ENCODE peak calls at places on chromosome 4, in ten cellular contexts. H is MM.1S; Y is cardiac muscle cell; Q is esophagus squamous epithelium; W is upper lobe of left lung; E is CD8-positive, alpha-beta memory T cell; T is sigmoid colon; K is heart left ventricle; D is GM23248; F is right cardiac atrium. C is an unnamed sample.

GRCh38 chr4:98261291-98262271 is at the start of gene RAP1GDS1:
- DNase-seq in Y (peak; percentile 59), Q (peak; percentile 37), W (peak; percentile 57), K (peak; percentile 43), T (peak; percentile 78), F (peak; percentile 70), D (peak; percentile 90), E (peak; percentile 80), H (peak; percentile 31), C (peak; percentile 33)

GRCh38 chr4:128573781-128574508 is 235.6 kb upstream of the JADE1 start:
- DNase-seq in Q (no peak), K (no peak), D (peak; percentile 89), H (no peak), W (no peak), F (no peak), Y (peak; percentile 74), T (no peak), E (no peak), C (no peak)

GRCh38 chr4:106614446-106614845 is 245.9 kb upstream of the GIMD1 start:
- DNase-seq in D (peak; percentile 15), Y (no peak), W (no peak), E (no peak), F (no peak), H (no peak), Q (no peak), K (no peak), T (no peak), C (no peak)

GRCh38 chr4:37793562-37793961 is 32.9 kb upstream of the PGM2 start:
- DNase-seq in T (no peak), D (peak; percentile 51), F (no peak), Q (no peak), Y (peak; percentile 10), K (no peak), H (peak; percentile 12), W (peak; percentile 25), E (no peak), C (no peak)

GRCh38 chr4:61614256-61614655 is 414.1 kb downstream of the ADGRL3 start:
- DNase-seq in F (no peak), Q (no peak), D (no peak), T (no peak), H (no peak), Y (no peak), W (no peak), K (no peak), E (no peak), C (no peak)

GRCh38 chr4:108619372-108620100 is 840 bp upstream of the RPL34 start:
- DNase-seq in Y (peak; percentile 3), D (peak; percentile 25), W (no peak), T (no peak), F (no peak), K (no peak), Q (no peak), H (no peak), E (no peak), C (no peak)

GRCh38 chr4:22574880-22575279 is 59.0 kb upstream of the ADGRA3 start:
- DNase-seq in K (no peak), Y (no peak), F (no peak), W (no peak), D (no peak), E (no peak), H (no peak), T (no peak), Q (no peak), C (no peak)

GRCh38 chr4:186621959-186622553 is 66.7 kb upstream of the MTNR1A start:
- DNase-seq in Y (no peak), H (no peak), F (no peak), Q (no peak), W (no peak), T (no peak), D (peak; percentile 93), E (no peak), K (no peak), C (no peak)

GRCh38 chr4:184671101-184671500 is 21.6 kb downstream of the PRIMPOL start:
- DNase-seq in F (no peak), Q (no peak), T (no peak), D (no peak), E (no peak), Y (no peak), W (no peak), K (no peak), H (no peak), C (no peak)

DNA sequence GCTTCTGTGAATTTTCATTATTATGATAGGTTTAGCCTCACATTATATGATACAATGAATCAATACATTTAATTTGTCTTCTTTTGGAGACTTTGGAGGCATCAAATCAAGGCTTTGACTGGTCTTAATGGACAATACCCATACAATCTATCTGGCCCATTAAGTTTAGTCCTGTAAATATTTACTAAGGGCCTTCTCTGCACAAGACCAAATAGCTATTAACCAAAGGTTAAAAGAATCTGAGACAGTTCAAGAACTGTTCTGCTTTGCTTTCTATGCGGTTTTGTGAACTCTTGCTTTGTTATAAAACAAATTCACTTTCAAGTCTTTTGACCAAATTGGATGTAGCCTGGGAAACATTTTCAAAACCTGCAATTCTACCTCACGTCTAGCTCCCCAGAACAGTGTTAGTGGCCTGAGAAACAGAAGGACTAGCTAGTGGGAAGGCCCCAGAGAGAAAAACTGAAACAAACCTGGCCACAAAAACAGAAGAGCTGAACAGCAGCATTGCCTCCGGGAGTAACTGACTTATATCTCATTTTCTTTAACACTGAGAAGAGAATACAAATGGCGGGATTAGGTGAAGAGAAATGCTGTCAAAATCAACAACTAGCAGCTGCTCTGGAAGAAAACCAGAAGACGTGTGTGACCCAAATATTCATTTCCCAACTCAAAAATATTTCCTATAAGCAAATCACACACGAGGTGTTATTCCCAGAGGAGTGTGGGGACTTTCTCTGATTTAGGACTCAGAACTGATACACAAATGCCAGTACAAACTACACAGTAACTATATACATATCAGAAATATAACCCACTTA is 548 bp downstream of the TLR1 start:
- DNase-seq in K (no peak), F (no peak), T (no peak), W (no peak), D (no peak), E (no peak), Y (no peak), H (peak; percentile 68), Q (no peak), C (no peak)
- H3K4me3 ChIP-seq in K (peak overlapping the region; percentile 35), F (peak overlapping the region; percentile 38), T (peak overlapping the region; percentile 40), W (peak overlapping the region; percentile 40), D (no peak overlapping the region), E (peak overlapping the region; percentile 61), Y (no peak overlapping the region), H (peak overlapping the region; percentile 57), Q (peak overlapping the region; percentile 34), C (peak overlapping the region; percentile 50)

GRCh38 chr4:154626793-154627484 is 14.5 kb upstream of the FGG start:
- DNase-seq in Y (peak; percentile 87), W (peak; percentile 76), D (peak; percentile 54), T (peak; percentile 76), F (peak; percentile 77), K (no peak), H (peak; percentile 73), Q (no peak), E (no peak), C (peak; percentile 33)
- H3K9me3 ChIP-seq in Y (no peaks in the 10 kb centered on the region), W (no peaks in the 10 kb centered on the region), D (no peaks in the 10 kb centered on the region), T (no peaks in the 10 kb centered on the region), F (no peaks in the 10 kb centered on the region), K (no peaks in the 10 kb centered on the region), H (no peaks in the 10 kb centered on the region), Q (no peaks in the 10 kb centered on the region), E (no peaks in the 10 kb centered on the region), C (no peaks in the 10 kb centered on the region)

DNA sequence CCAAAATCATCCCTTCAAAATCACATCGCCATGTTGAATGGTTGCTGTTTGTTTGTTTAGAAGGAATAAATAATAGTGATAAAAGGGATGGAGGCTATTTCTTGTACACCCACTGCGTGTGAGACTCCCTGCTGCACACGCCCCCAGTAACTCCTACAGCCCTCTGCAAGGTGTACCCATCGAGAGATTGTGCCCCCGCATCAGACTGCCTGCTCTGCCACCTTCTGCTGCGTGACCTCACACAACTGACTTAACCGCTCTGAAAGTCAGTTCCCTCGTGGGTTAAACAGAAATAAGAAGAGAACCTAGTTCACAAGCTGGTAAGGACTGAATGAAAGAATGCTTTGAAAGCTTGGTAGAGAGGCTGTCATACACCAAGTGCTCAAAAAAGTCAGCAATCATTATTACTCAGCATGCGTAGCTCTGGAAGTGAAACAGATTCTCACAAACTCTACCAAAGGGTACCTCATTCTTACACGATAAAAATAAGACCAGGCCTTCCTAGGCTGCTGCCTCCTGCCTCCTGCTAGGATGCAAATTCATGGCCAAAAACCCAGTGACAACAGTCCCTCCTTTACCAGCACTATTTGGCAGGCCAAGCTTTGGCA is 147.1 kb downstream of the CPEB2 start:
- DNase-seq in K (no peak), D (peak; percentile 65), T (no peak), H (no peak), W (no peak), F (no peak), Y (no peak), E (no peak), Q (no peak), C (no peak)
- H3K27ac ChIP-seq in K (no peak overlapping the region), D (peak overlapping the region; percentile 81), T (peak overlapping the region; percentile 64), H (no peak overlapping the region), W (no peak overlapping the region), F (peak overlapping the region; percentile 46), Y (peak overlapping the region; percentile 82), E (peak overlapping the region; percentile 52), Q (peak overlapping the region; percentile 37), C (peak overlapping the region; percentile 22)

GRCh38 chr4:153142700-153143438 is 61.4 kb upstream of the TRIM2 start:
- DNase-seq in Y (peak; percentile 79), H (peak; percentile 41), D (peak; percentile 88), Q (no peak), K (peak; percentile 63), T (peak; percentile 82), E (peak; percentile 13), W (peak; percentile 78), F (peak; percentile 90), C (peak; percentile 62)
- H3K4me3 ChIP-seq in Y (no peak overlapping the region), H (no peak overlapping the region), D (peak overlapping the region; percentile 51), Q (no peak overlapping the region), K (peak overlapping the region; percentile 8), T (peak overlapping the region; percentile 9), E (no peak overlapping the region), W (peak overlapping the region; percentile 2), F (peak overlapping the region; percentile 30), C (peak overlapping the region; percentile 21)

DNA sequence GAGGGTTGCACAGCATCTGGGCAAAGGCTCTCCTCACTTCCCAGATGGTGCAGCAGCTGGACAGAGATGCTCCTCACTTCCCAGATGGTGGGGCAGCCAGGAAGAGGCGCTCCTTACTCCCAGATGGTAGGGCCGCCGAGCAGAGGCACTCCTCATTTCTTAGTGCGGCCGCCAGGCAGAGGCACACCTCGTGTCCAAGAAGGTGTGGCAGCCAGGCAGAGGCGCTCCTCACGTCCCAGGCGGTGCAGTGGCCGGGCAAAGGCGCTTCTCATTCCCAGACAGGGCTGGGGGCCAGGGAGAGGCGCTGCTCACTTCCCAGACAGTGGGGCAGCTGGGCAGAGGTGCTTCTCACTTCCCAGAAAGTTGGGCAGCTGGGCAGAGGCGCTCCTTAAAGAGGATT is 48.8 kb downstream of the ZNF732 start:
- DNase-seq in Q (no peak), E (no peak), T (no peak), D (no peak), H (no peak), K (no peak), Y (no peak), W (no peak), F (peak; percentile 18), C (no peak)
- H3K9me3 ChIP-seq in Q (peaks cover 98% of the 10 kb centered on the region), E (peaks cover 34% of the 10 kb centered on the region), T (peaks cover 49% of the 10 kb centered on the region), D (peaks cover 22% of the 10 kb centered on the region), H (no peaks in the 10 kb centered on the region), K (peaks cover 26% of the 10 kb centered on the region), Y (peaks cover 20% of the 10 kb centered on the region), W (peaks cover 34% of the 10 kb centered on the region), F (peaks cover 8% of the 10 kb centered on the region), C (peaks cover 100% of the 10 kb centered on the region)

C was measured in heart right ventricle.